ENCODE peak calls at places on chromosomes 11 and 22, in ten cellular contexts. One of them, this sample, is unnamed.

GRCh38 chr22:50057868-50058311 is at the start of gene TTLL8:
- DNase-seq in amygdala: no peak
- DNase-seq in NCI-H2029 treated with DMSO at 0.1 percent for 48 hours: no peak
- DNase-seq in RWPE1: no peak
- DNase-seq in psoas muscle: no peak
- DNase-seq in DMS153: no peak
- DNase-seq in NCI-H345: no peak
- DNase-seq in left ventricle myocardium inferior: no peak
- DNase-seq in HTR-8/SVneo: no peak
- DNase-seq in stimulated activated CD4-positive, alpha-beta T cell treated with anti-CD3 and anti-CD28 coated beads, Interleukin-12 subunit alpha, Interleukin-12 subunit beta, amount 100 ng/mL, for 4 hours: no peak
- DNase-seq in this sample: no peak

GRCh38 chr11:59666969-59667368 is 1.9 kb downstream of the PATL1 start:
- DNase-seq in RWPE1: no peak
- DNase-seq in NCI-H2029 treated with DMSO at 0.1 percent for 48 hours: no peak
- DNase-seq in amygdala: no peak
- DNase-seq in NCI-H345: no peak
- DNase-seq in HTR-8/SVneo: no peak
- DNase-seq in left ventricle myocardium inferior: no peak
- DNase-seq in psoas muscle: no peak
- DNase-seq in DMS153: no peak
- DNase-seq in stimulated activated CD4-positive, alpha-beta T cell treated with anti-CD3 and anti-CD28 coated beads, Interleukin-12 subunit alpha, Interleukin-12 subunit beta, amount 100 ng/mL, for 4 hours: no peak
- DNase-seq in this sample: no peak

GRCh38 chr11:123979311-123979710 is 1.7 kb upstream of the OR10S1 start:
- DNase-seq in stimulated activated CD4-positive, alpha-beta T cell treated with anti-CD3 and anti-CD28 coated beads, Interleukin-12 subunit alpha, Interleukin-12 subunit beta, amount 100 ng/mL, for 4 hours: no peak
- DNase-seq in left ventricle myocardium inferior: no peak
- DNase-seq in amygdala: no peak
- DNase-seq in psoas muscle: no peak
- DNase-seq in NCI-H2029 treated with DMSO at 0.1 percent for 48 hours: no peak
- DNase-seq in RWPE1: no peak
- DNase-seq in HTR-8/SVneo: no peak
- DNase-seq in NCI-H345: no peak
- DNase-seq in DMS153: no peak
- DNase-seq in this sample: no peak

GRCh38 chr22:24141586-24141985 is 39.7 kb upstream of the SUSD2 start:
- DNase-seq in stimulated activated CD4-positive, alpha-beta T cell treated with anti-CD3 and anti-CD28 coated beads, Interleukin-12 subunit alpha, Interleukin-12 subunit beta, amount 100 ng/mL, for 4 hours: no peak
- DNase-seq in DMS153: no peak
- DNase-seq in NCI-H2029 treated with DMSO at 0.1 percent for 48 hours: no peak
- DNase-seq in amygdala: no peak
- DNase-seq in RWPE1: peak
- DNase-seq in HTR-8/SVneo: no peak
- DNase-seq in psoas muscle: no peak
- DNase-seq in left ventricle myocardium inferior: no peak
- DNase-seq in NCI-H345: no peak
- DNase-seq in this sample: no peak

GRCh38 chr11:76888989-76889388 is 28.3 kb downstream of the ACER3 start:
- DNase-seq in NCI-H2029 treated with DMSO at 0.1 percent for 48 hours: no peak
- DNase-seq in psoas muscle: no peak
- DNase-seq in amygdala: no peak
- DNase-seq in HTR-8/SVneo: no peak
- DNase-seq in NCI-H345: no peak
- DNase-seq in stimulated activated CD4-positive, alpha-beta T cell treated with anti-CD3 and anti-CD28 coated beads, Interleukin-12 subunit alpha, Interleukin-12 subunit beta, amount 100 ng/mL, for 4 hours: no peak
- DNase-seq in RWPE1: no peak
- DNase-seq in DMS153: no peak
- DNase-seq in left ventricle myocardium inferior: no peak
- DNase-seq in this sample: no peak

GRCh38 chr11:44987506-44987905 is 36.8 kb upstream of the TP53I11 start:
- DNase-seq in left ventricle myocardium inferior: no peak
- DNase-seq in HTR-8/SVneo: no peak
- DNase-seq in psoas muscle: no peak
- DNase-seq in RWPE1: no peak
- DNase-seq in DMS153: no peak
- DNase-seq in stimulated activated CD4-positive, alpha-beta T cell treated with anti-CD3 and anti-CD28 coated beads, Interleukin-12 subunit alpha, Interleukin-12 subunit beta, amount 100 ng/mL, for 4 hours: no peak
- DNase-seq in NCI-H345: no peak
- DNase-seq in NCI-H2029 treated with DMSO at 0.1 percent for 48 hours: peak
- DNase-seq in amygdala: no peak
- DNase-seq in this sample: no peak

GRCh38 chr22:22598144-22598543 is 39.1 kb upstream of the PRAME start:
- DNase-seq in DMS153: no peak
- DNase-seq in NCI-H345: no peak
- DNase-seq in left ventricle myocardium inferior: no peak
- DNase-seq in HTR-8/SVneo: no peak
- DNase-seq in NCI-H2029 treated with DMSO at 0.1 percent for 48 hours: no peak
- DNase-seq in amygdala: no peak
- DNase-seq in psoas muscle: no peak
- DNase-seq in RWPE1: no peak
- DNase-seq in stimulated activated CD4-positive, alpha-beta T cell treated with anti-CD3 and anti-CD28 coated beads, Interleukin-12 subunit alpha, Interleukin-12 subunit beta, amount 100 ng/mL, for 4 hours: no peak
- DNase-seq in this sample: no peak

GRCh38 chr22:26593763-26594162 is 3.8 kb upstream of the TPST2 start:
- DNase-seq in DMS153: no peak
- DNase-seq in left ventricle myocardium inferior: no peak
- DNase-seq in amygdala: no peak
- DNase-seq in RWPE1: no peak
- DNase-seq in psoas muscle: no peak
- DNase-seq in NCI-H345: no peak
- DNase-seq in stimulated activated CD4-positive, alpha-beta T cell treated with anti-CD3 and anti-CD28 coated beads, Interleukin-12 subunit alpha, Interleukin-12 subunit beta, amount 100 ng/mL, for 4 hours: no peak
- DNase-seq in NCI-H2029 treated with DMSO at 0.1 percent for 48 hours: no peak
- DNase-seq in HTR-8/SVneo: no peak
- DNase-seq in this sample: no peak

GRCh38 chr11:133720951-133721350 is 124.4 kb downstream of the SPATA19 start:
- DNase-seq in stimulated activated CD4-positive, alpha-beta T cell treated with anti-CD3 and anti-CD28 coated beads, Interleukin-12 subunit alpha, Interleukin-12 subunit beta, amount 100 ng/mL, for 4 hours: no peak
- DNase-seq in NCI-H345: no peak
- DNase-seq in psoas muscle: no peak
- DNase-seq in HTR-8/SVneo: no peak
- DNase-seq in amygdala: no peak
- DNase-seq in NCI-H2029 treated with DMSO at 0.1 percent for 48 hours: no peak
- DNase-seq in left ventricle myocardium inferior: no peak
- DNase-seq in RWPE1: no peak
- DNase-seq in DMS153: no peak
- DNase-seq in this sample: no peak

GRCh38 chr22:49803134-49803533 is 24.5 kb downstream of the BRD1 start:
- DNase-seq in DMS153: no peak
- DNase-seq in left ventricle myocardium inferior: no peak
- DNase-seq in stimulated activated CD4-positive, alpha-beta T cell treated with anti-CD3 and anti-CD28 coated beads, Interleukin-12 subunit alpha, Interleukin-12 subunit beta, amount 100 ng/mL, for 4 hours: no peak
- DNase-seq in amygdala: no peak
- DNase-seq in HTR-8/SVneo: no peak
- DNase-seq in NCI-H345: no peak
- DNase-seq in RWPE1: no peak
- DNase-seq in psoas muscle: no peak
- DNase-seq in NCI-H2029 treated with DMSO at 0.1 percent for 48 hours: no peak
- DNase-seq in this sample: no peak

GRCh38 chr11:26830757-26831156 is 108.9 kb upstream of the SLC5A12 start:
- DNase-seq in psoas muscle: no peak
- DNase-seq in stimulated activated CD4-positive, alpha-beta T cell treated with anti-CD3 and anti-CD28 coated beads, Interleukin-12 subunit alpha, Interleukin-12 subunit beta, amount 100 ng/mL, for 4 hours: no peak
- DNase-seq in NCI-H2029 treated with DMSO at 0.1 percent for 48 hours: no peak
- DNase-seq in amygdala: no peak
- DNase-seq in NCI-H345: no peak
- DNase-seq in DMS153: no peak
- DNase-seq in HTR-8/SVneo: no peak
- DNase-seq in left ventricle myocardium inferior: no peak
- DNase-seq in RWPE1: no peak
- DNase-seq in this sample: no peak

GRCh38 chr11:65555693-65556231 is 2.4 kb downstream of the LTBP3 start:
- DNase-seq in DMS153: no peak
- DNase-seq in NCI-H2029 treated with DMSO at 0.1 percent for 48 hours: no peak
- DNase-seq in HTR-8/SVneo: peak
- DNase-seq in RWPE1: peak
- DNase-seq in psoas muscle: peak
- DNase-seq in left ventricle myocardium inferior: peak
- DNase-seq in amygdala: no peak
- DNase-seq in stimulated activated CD4-positive, alpha-beta T cell treated with anti-CD3 and anti-CD28 coated beads, Interleukin-12 subunit alpha, Interleukin-12 subunit beta, amount 100 ng/mL, for 4 hours: no peak
- DNase-seq in NCI-H345: no peak
- DNase-seq in this sample: peak

GRCh38 chr11:57427692-57428082 is 766 bp upstream of the SLC43A3 start:
- DNase-seq in NCI-H2029 treated with DMSO at 0.1 percent for 48 hours: no peak
- DNase-seq in amygdala: peak
- DNase-seq in left ventricle myocardium inferior: peak
- DNase-seq in DMS153: no peak
- DNase-seq in psoas muscle: peak
- DNase-seq in RWPE1: no peak
- DNase-seq in stimulated activated CD4-positive, alpha-beta T cell treated with anti-CD3 and anti-CD28 coated beads, Interleukin-12 subunit alpha, Interleukin-12 subunit beta, amount 100 ng/mL, for 4 hours: no peak
- DNase-seq in HTR-8/SVneo: no peak
- DNase-seq in NCI-H345: no peak
- DNase-seq in this sample: no peak

GRCh38 chr11:120643254-120643653 is 131.7 kb downstream of the GRIK4 start:
- DNase-seq in HTR-8/SVneo: no peak
- DNase-seq in DMS153: no peak
- DNase-seq in amygdala: no peak
- DNase-seq in NCI-H345: no peak
- DNase-seq in left ventricle myocardium inferior: no peak
- DNase-seq in psoas muscle: no peak
- DNase-seq in stimulated activated CD4-positive, alpha-beta T cell treated with anti-CD3 and anti-CD28 coated beads, Interleukin-12 subunit alpha, Interleukin-12 subunit beta, amount 100 ng/mL, for 4 hours: no peak
- DNase-seq in NCI-H2029 treated with DMSO at 0.1 percent for 48 hours: no peak
- DNase-seq in RWPE1: no peak
- DNase-seq in this sample: no peak

GRCh38 chr22:34070051-34070450 is 149.8 kb upstream of the LARGE1 start:
- DNase-seq in HTR-8/SVneo: no peak
- DNase-seq in amygdala: no peak
- DNase-seq in left ventricle myocardium inferior: no peak
- DNase-seq in DMS153: no peak
- DNase-seq in stimulated activated CD4-positive, alpha-beta T cell treated with anti-CD3 and anti-CD28 coated beads, Interleukin-12 subunit alpha, Interleukin-12 subunit beta, amount 100 ng/mL, for 4 hours: no peak
- DNase-seq in RWPE1: no peak
- DNase-seq in psoas muscle: no peak
- DNase-seq in NCI-H345: no peak
- DNase-seq in NCI-H2029 treated with DMSO at 0.1 percent for 48 hours: no peak
- DNase-seq in this sample: no peak

GRCh38 chr22:43945632-43946390 is 9.4 kb upstream of the SAMM50 start:
- DNase-seq in HTR-8/SVneo: peak
- DNase-seq in stimulated activated CD4-positive, alpha-beta T cell treated with anti-CD3 and anti-CD28 coated beads, Interleukin-12 subunit alpha, Interleukin-12 subunit beta, amount 100 ng/mL, for 4 hours: peak
- DNase-seq in NCI-H2029 treated with DMSO at 0.1 percent for 48 hours: peak
- DNase-seq in amygdala: peak
- DNase-seq in psoas muscle: peak
- DNase-seq in NCI-H345: peak
- DNase-seq in DMS153: peak
- DNase-seq in left ventricle myocardium inferior: peak
- DNase-seq in RWPE1: no peak
- DNase-seq in this sample: peak

GRCh38 chr11:58286249-58286648 is 18.2 kb upstream of the OR10W1 start:
- DNase-seq in NCI-H345: peak
- DNase-seq in stimulated activated CD4-positive, alpha-beta T cell treated with anti-CD3 and anti-CD28 coated beads, Interleukin-12 subunit alpha, Interleukin-12 subunit beta, amount 100 ng/mL, for 4 hours: no peak
- DNase-seq in DMS153: peak
- DNase-seq in HTR-8/SVneo: peak
- DNase-seq in left ventricle myocardium inferior: no peak
- DNase-seq in NCI-H2029 treated with DMSO at 0.1 percent for 48 hours: peak
- DNase-seq in psoas muscle: no peak
- DNase-seq in amygdala: no peak
- DNase-seq in RWPE1: peak
- DNase-seq in this sample: peak

GRCh38 chr22:23763579-23764331 is 965 bp downstream of the C22orf15 start:
- DNase-seq in amygdala: no peak
- DNase-seq in HTR-8/SVneo: no peak
- DNase-seq in psoas muscle: peak
- DNase-seq in RWPE1: no peak
- DNase-seq in NCI-H345: no peak
- DNase-seq in NCI-H2029 treated with DMSO at 0.1 percent for 48 hours: no peak
- DNase-seq in left ventricle myocardium inferior: no peak
- DNase-seq in stimulated activated CD4-positive, alpha-beta T cell treated with anti-CD3 and anti-CD28 coated beads, Interleukin-12 subunit alpha, Interleukin-12 subunit beta, amount 100 ng/mL, for 4 hours: peak
- DNase-seq in DMS153: peak
- DNase-seq in this sample: no peak

GRCh38 chr11:102118937-102119336 is 8.7 kb downstream of the YAP1 start:
- DNase-seq in left ventricle myocardium inferior: no peak
- DNase-seq in amygdala: no peak
- DNase-seq in DMS153: no peak
- DNase-seq in stimulated activated CD4-positive, alpha-beta T cell treated with anti-CD3 and anti-CD28 coated beads, Interleukin-12 subunit alpha, Interleukin-12 subunit beta, amount 100 ng/mL, for 4 hours: no peak
- DNase-seq in RWPE1: no peak
- DNase-seq in NCI-H2029 treated with DMSO at 0.1 percent for 48 hours: no peak
- DNase-seq in HTR-8/SVneo: no peak
- DNase-seq in psoas muscle: no peak
- DNase-seq in NCI-H345: peak
- DNase-seq in this sample: no peak

GRCh38 chr22:17772249-17772962 is 1.9 kb downstream of the BID start:
- DNase-seq in RWPE1: no peak
- DNase-seq in DMS153: no peak
- DNase-seq in NCI-H345: no peak
- DNase-seq in NCI-H2029 treated with DMSO at 0.1 percent for 48 hours: peak
- DNase-seq in psoas muscle: no peak
- DNase-seq in stimulated activated CD4-positive, alpha-beta T cell treated with anti-CD3 and anti-CD28 coated beads, Interleukin-12 subunit alpha, Interleukin-12 subunit beta, amount 100 ng/mL, for 4 hours: no peak
- DNase-seq in left ventricle myocardium inferior: no peak
- DNase-seq in HTR-8/SVneo: peak
- DNase-seq in amygdala: no peak
- DNase-seq in this sample: peak

GRCh38 chr11:11980841-11981308 is 27.6 kb downstream of the DKK3 start:
- DNase-seq in left ventricle myocardium inferior: no peak
- DNase-seq in amygdala: no peak
- DNase-seq in NCI-H345: no peak
- DNase-seq in stimulated activated CD4-positive, alpha-beta T cell treated with anti-CD3 and anti-CD28 coated beads, Interleukin-12 subunit alpha, Interleukin-12 subunit beta, amount 100 ng/mL, for 4 hours: no peak
- DNase-seq in NCI-H2029 treated with DMSO at 0.1 percent for 48 hours: no peak
- DNase-seq in psoas muscle: no peak
- DNase-seq in DMS153: no peak
- DNase-seq in RWPE1: no peak
- DNase-seq in HTR-8/SVneo: no peak
- DNase-seq in this sample: no peak

GRCh38 chr11:22510741-22511140 is 114.9 kb downstream of the FANCF start:
- DNase-seq in stimulated activated CD4-positive, alpha-beta T cell treated with anti-CD3 and anti-CD28 coated beads, Interleukin-12 subunit alpha, Interleukin-12 subunit beta, amount 100 ng/mL, for 4 hours: no peak
- DNase-seq in HTR-8/SVneo: no peak
- DNase-seq in NCI-H2029 treated with DMSO at 0.1 percent for 48 hours: no peak
- DNase-seq in RWPE1: peak
- DNase-seq in DMS153: no peak
- DNase-seq in NCI-H345: no peak
- DNase-seq in amygdala: no peak
- DNase-seq in psoas muscle: no peak
- DNase-seq in left ventricle myocardium inferior: no peak
- DNase-seq in this sample: no peak

GRCh38 chr11:1344056-1344635 is 34.7 kb upstream of the TOLLIP start:
- DNase-seq in NCI-H2029 treated with DMSO at 0.1 percent for 48 hours: no peak
- DNase-seq in psoas muscle: no peak
- DNase-seq in stimulated activated CD4-positive, alpha-beta T cell treated with anti-CD3 and anti-CD28 coated beads, Interleukin-12 subunit alpha, Interleukin-12 subunit beta, amount 100 ng/mL, for 4 hours: no peak
- DNase-seq in amygdala: no peak
- DNase-seq in DMS153: no peak
- DNase-seq in RWPE1: no peak
- DNase-seq in HTR-8/SVneo: no peak
- DNase-seq in left ventricle myocardium inferior: no peak
- DNase-seq in NCI-H345: no peak
- DNase-seq in this sample: no peak

GRCh38 chr22:28920757-28921584 is 37.6 kb downstream of the ZNRF3 start:
- DNase-seq in psoas muscle: no peak
- DNase-seq in NCI-H2029 treated with DMSO at 0.1 percent for 48 hours: no peak
- DNase-seq in HTR-8/SVneo: no peak
- DNase-seq in stimulated activated CD4-positive, alpha-beta T cell treated with anti-CD3 and anti-CD28 coated beads, Interleukin-12 subunit alpha, Interleukin-12 subunit beta, amount 100 ng/mL, for 4 hours: no peak
- DNase-seq in RWPE1: no peak
- DNase-seq in amygdala: no peak
- DNase-seq in left ventricle myocardium inferior: no peak
- DNase-seq in NCI-H345: no peak
- DNase-seq in DMS153: no peak
- DNase-seq in this sample: no peak